ENCODE peak calls at places on chromosome 9, in five cellular contexts. G is CD4-positive, CD25-positive, alpha-beta regulatory T cell; N is psoas muscle; S is brain microvascular endothelial cell; C is left lung. X is an unnamed sample. For H3K36me3, the result is how much of the 10 kb centered on the place peaks cover.

GRCh38 chr9:137682431-137682991 is 63.7 kb downstream of the EHMT1 start:
- DNase-seq in G (no peak), N (no peak), S (no peak), C (no peak), X (no peak)

GRCh38 chr9:98315067-98315453 is 59.6 kb upstream of the TBC1D2 start:
- DNase-seq in G (no peak), N (no peak), S (no peak), C (no peak), X (no peak)

GRCh38 chr9:71098801-71099200 is 22.6 kb downstream of the TRPM3 start:
- DNase-seq in G (no peak), N (no peak), S (no peak), C (no peak), X (peak)

GRCh38 chr9:36401179-36401740 is 1.2 kb upstream of the RNF38 start:
- DNase-seq in G (no peak), N (no peak), S (peak), C (no peak), X (peak)

GRCh38 chr9:136174779-136175744 is 29.9 kb downstream of the LHX3 start:
- DNase-seq in G (no peak), N (no peak), S (no peak), C (peak), X (no peak)

GRCh38 chr9:14221558-14221957 is 92.4 kb downstream of the NFIB start:
- DNase-seq in G (no peak), N (no peak), S (peak), C (no peak), X (no peak)

GRCh38 chr9:114236391-114237138 is 81.2 kb downstream of the COL27A1 start:
- DNase-seq in G (no peak), N (no peak), S (no peak), C (no peak), X (no peak)

GRCh38 chr9:25742241-25742640 is 64.0 kb upstream of the TUSC1 start:
- DNase-seq in G (no peak), N (no peak), S (no peak), C (no peak), X (no peak)

GRCh38 chr9:83986223-83986622 is 5.6 kb downstream of the RMI1 start:
- DNase-seq in G (no peak), N (no peak), S (no peak), C (no peak), X (no peak)

GRCh38 chr9:114153761-114154596 is 1.4 kb upstream of the COL27A1 start:
- DNase-seq in G (no peak), N (no peak), S (no peak), C (no peak), X (peak)

GRCh38 chr9:100098241-100098886 is 436 bp downstream of the ERP44 start:
- DNase-seq in G (peak), N (peak), S (peak), C (peak), X (peak)

GRCh38 chr9:4839470-4839912 is 46.7 kb downstream of the RCL1 start:
- DNase-seq in G (no peak), N (no peak), S (peak), C (no peak), X (no peak)

GRCh38 chr9:134376386-134377142 is 50.3 kb downstream of the RXRA start:
- DNase-seq in G (no peak), N (peak), S (no peak), C (no peak), X (no peak)

GRCh38 chr9:89455356-89455824 is 42.5 kb downstream of the SEMA4D start:
- DNase-seq in G (no peak), N (no peak), S (no peak), C (no peak), X (no peak)

GRCh38 chr9:4828776-4829175 is 36.0 kb downstream of the RCL1 start:
- DNase-seq in G (no peak), N (no peak), S (no peak), C (no peak), X (no peak)

GRCh38 chr9:111759762-111760639 is 34.7 kb downstream of the SHOC1 start:
- DNase-seq in G (peak), N (no peak), S (peak), C (no peak), X (peak)

GRCh38 chr9:13267743-13268142 is 11.7 kb downstream of the MPDZ start:
- DNase-seq in G (no peak), N (no peak), S (peak), C (no peak), X (no peak)

GRCh38 chr9:116669296-116669695 is 17.8 kb upstream of the TRIM32 start:
- DNase-seq in G (no peak), N (no peak), S (no peak), C (no peak), X (no peak)

GRCh38 chr9:4303002-4303401 is 3.1 kb upstream of the GLIS3 start:
- DNase-seq in G (no peak), N (no peak), S (no peak), C (no peak), X (no peak)

GRCh38 chr9:89844535-89844934 is 239.7 kb downstream of the GADD45G start:
- DNase-seq in G (no peak), N (no peak), S (no peak), C (no peak), X (no peak)

GRCh38 chr9:98149422-98149821 is 30.4 kb upstream of the TRIM14 start:
- DNase-seq in G (no peak), N (no peak), S (no peak), C (no peak), X (no peak)

GRCh38 chr9:12424243-12424642 is 268.9 kb upstream of the TYRP1 start:
- DNase-seq in G (no peak), N (no peak), S (no peak), C (no peak), X (no peak)

GRCh38 chr9:88605500-88606172 is 70.7 kb downstream of the NXNL2 start:
- DNase-seq in G (no peak), N (no peak), S (no peak), C (no peak), X (peak)

GRCh38 chr9:114434878-114435311 is 47.1 kb upstream of the AKNA start:
- DNase-seq in G (no peak), N (no peak), S (peak), C (no peak), X (peak)

GRCh38 chr9:110575169-110575568 is 4.4 kb downstream of the SVEP1 start:
- DNase-seq in G (no peak), N (peak), S (no peak), C (no peak), X (no peak)

GRCh38 chr9:72633966-72634365 is 112.6 kb downstream of the TMC1 start:
- DNase-seq in G (no peak), N (no peak), S (peak), C (no peak), X (no peak)

GRCh38 chr9:20326516-20326915 is 295.8 kb downstream of the MLLT3 start:
- DNase-seq in G (no peak), N (no peak), S (no peak), C (no peak), X (no peak)

GRCh38 chr9:11092974-11093373 is 480.2 kb upstream of the PTPRD start:
- DNase-seq in G (no peak), N (no peak), S (no peak), C (no peak), X (no peak)

GRCh38 chr9:2228132-2228531 is 213.0 kb downstream of the SMARCA2 start:
- DNase-seq in G (no peak), N (no peak), S (no peak), C (no peak), X (no peak)

GRCh38 chr9:78605029-78605930 is 308.4 kb downstream of the PSAT1 start:
- DNase-seq in G (no peak), N (no peak), S (no peak), C (no peak), X (peak)

GRCh38 chr9:114677418-114677817 is 4.6 kb downstream of the TEX48 start:
- DNase-seq in G (no peak), N (no peak), S (peak), C (no peak), X (peak)

GRCh38 chr9:105681724-105682123 is 12.6 kb upstream of the TMEM38B start:
- DNase-seq in G (no peak), N (no peak), S (peak), C (no peak), X (no peak)

GRCh38 chr9:27545471-27545870 is 15.9 kb upstream of the MOB3B start:
- DNase-seq in G (no peak), N (no peak), S (no peak), C (no peak), X (no peak)

GRCh38 chr9:72911816-72912215 is 41.0 kb downstream of the ALDH1A1 start:
- DNase-seq in G (no peak), N (no peak), S (no peak), C (no peak), X (no peak)

GRCh38 chr9:41229408-41230401 is 40.6 kb upstream of the ZNG1F start:
- DNase-seq in G (no peak), N (no peak), S (no peak), C (peak), X (no peak)

GRCh38 chr9:16544842-16545241 is 325.6 kb downstream of the BNC2 start:
- DNase-seq in G (no peak), N (no peak), S (no peak), C (no peak), X (no peak)

GRCh38 chr9:133239533-133240090 is 30.6 kb upstream of the OBP2B start:
- DNase-seq in G (no peak), N (no peak), S (no peak), C (no peak), X (no peak)

GRCh38 chr9:133237271-133237731 is 28.3 kb upstream of the OBP2B start:
- DNase-seq in G (no peak), N (no peak), S (peak), C (no peak), X (no peak)

GRCh38 chr9:133238851-133239532 is 29.9 kb upstream of the OBP2B start:
- DNase-seq in G (peak), N (peak), S (peak), C (peak), X (peak)

GRCh38 chr9:133236291-133237071 is 27.4 kb upstream of the OBP2B start:
- DNase-seq in G (no peak), N (no peak), S (no peak), C (no peak), X (no peak)

GRCh38 chr9:133238272-133238850 is 29.3 kb upstream of the OBP2B start:
- DNase-seq in G (no peak), N (peak), S (peak), C (peak), X (peak)
- H3K4me3 ChIP-seq in G (no peak), N (peak), S (peak), C (peak), X (peak)

GRCh38 chr9:87602933-87603643 is 105.4 kb downstream of the DAPK1 start:
- DNase-seq in G (no peak), N (no peak), S (no peak), C (no peak), X (no peak)
- H3K27ac ChIP-seq in G (no peak), N (no peak), S (no peak), C (no peak), X (no peak)

DNA sequence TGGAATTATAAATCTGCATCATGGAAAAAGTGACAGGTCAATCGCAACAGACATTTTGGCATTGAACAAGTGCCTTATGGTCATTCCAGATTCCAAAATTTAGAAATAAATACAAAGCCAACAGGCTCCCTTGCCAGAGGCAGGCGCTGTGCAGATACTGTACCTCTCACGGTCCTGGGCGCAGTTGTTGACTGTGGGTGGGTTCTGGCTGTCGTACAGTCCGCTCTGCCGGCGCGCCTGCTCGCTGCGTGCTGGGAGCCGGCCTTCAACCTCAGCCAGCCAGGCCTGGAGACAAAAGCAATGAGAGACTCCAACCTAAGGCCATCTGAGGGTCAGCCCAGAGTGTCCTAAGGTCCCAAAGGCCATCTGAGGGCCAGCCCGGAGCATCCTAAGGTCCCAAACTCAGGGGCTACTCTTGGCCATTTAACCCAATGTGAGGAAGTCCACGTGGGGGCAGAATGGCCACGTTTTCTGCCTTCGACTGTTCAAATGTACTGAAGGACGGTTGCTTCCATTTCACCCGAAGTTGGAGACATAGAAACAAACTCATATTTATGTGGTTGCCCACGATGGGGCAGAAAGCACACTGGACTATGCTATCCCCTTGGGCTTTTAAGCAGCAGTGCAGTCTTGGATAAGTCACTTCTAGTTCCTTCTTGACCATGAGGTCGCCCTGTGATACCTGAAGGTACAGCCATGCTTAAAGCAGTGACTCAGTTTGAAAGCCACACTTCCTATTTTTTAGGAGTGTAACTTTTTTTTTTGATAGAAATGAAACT is 65.2 kb downstream of the USP20 start:
- DNase-seq in G (no peak), N (no peak), S (no peak), C (no peak), X (no peak)
- H3K36me3 ChIP-seq in G (half or more), N (half or more), S (under half), C (half or more), X (under half)

GRCh38 chr9:76691761-76692313 is 72.4 kb upstream of the PCA3 start:
- DNase-seq in G (no peak), N (no peak), S (no peak), C (no peak), X (peak)
- H3K4me3 ChIP-seq in G (peak), N (peak), S (peak), C (peak), X (peak)

GRCh38 chr9:126515873-126516505 is 97.7 kb upstream of the LMX1B start:
- DNase-seq in G (no peak), N (no peak), S (no peak), C (peak), X (no peak)

GRCh38 chr9:126516561-126516935 is 97.2 kb upstream of the LMX1B start:
- DNase-seq in G (no peak), N (no peak), S (no peak), C (no peak), X (no peak)

GRCh38 chr9:126514037-126514821 is 99.5 kb upstream of the LMX1B start:
- DNase-seq in G (peak), N (peak), S (peak), C (peak), X (peak)

GRCh38 chr9:126513159-126514036 is 100.3 kb upstream of the LMX1B start:
- DNase-seq in G (no peak), N (no peak), S (no peak), C (peak), X (no peak)

DNA sequence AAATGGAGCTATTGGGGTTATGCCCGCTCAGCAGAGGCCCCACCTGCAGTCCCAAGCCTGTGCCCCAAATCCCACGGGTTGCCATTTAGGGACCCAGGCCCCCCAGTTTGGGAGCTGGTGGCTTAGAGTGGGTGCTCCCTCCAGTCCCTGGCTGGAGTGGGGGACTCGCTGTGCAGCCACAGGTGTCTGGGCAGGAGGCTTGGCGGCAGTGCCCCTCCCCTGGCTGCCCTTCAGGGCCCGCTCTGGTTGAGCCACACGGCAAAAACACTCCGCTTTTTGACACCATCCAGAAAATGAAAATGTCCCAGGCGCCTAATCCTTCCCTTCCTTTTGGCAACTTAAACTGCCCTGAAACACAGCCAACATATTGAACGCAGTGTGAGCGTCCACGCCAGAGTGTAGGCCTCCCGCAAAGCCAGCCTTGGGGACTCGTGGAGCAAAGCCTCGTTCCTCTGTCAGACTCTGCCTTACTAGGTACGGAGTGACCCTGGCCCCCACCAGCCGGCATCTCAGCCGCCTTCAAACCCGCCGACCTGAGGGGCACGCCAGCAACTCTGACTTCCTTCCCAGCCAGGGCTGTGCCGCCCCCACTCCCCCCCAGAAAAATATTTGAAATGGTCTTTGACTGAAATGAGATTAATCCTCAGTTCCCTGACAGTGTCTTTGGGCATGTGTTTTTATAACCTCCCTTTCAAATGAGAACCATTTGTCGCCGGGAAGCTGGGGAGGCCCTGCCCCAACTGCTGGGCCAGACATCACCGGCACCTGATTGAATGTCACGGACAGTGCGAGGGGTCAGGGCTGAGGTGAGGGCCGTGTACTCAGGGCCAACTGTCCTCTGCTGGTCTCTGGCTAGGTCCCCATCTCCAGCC is 98.5 kb upstream of the LMX1B start:
- DNase-seq in G (no peak), N (no peak), S (no peak), C (peak), X (no peak)
- H3K27ac ChIP-seq in G (no peak), N (no peak), S (no peak), C (no peak), X (no peak)

DNA sequence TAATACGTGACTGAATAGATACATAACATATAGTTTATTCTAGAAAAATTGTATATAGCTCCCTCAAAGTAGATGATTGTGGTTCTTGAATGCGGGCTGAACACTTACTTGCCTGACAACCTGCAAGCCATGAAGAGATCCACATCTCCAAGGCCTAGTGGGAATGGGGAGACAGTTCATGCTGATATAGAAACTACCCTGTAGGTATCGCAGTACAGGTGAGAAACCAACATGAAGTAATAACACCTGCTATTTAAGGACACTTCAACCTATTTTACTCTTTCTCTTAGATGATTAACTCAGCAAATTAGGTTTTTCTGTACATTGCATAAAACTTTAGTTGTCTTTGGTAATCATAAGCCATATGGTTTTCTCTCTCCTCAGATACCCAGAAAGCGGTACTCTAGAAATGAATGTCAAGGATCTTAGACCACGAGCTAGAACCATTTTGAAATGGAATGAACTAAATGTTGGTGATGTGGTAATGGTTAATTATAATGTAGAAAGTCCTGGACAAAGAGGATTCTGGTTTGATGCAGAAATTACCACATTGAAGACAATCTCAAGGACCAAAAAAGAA is 47.3 kb downstream of the UHRF2 start:
- DNase-seq in G (no peak), N (no peak), S (no peak), C (no peak), X (no peak)
- H3K36me3 ChIP-seq in G (under half), N (under half), S (under half), C (under half), X (under half)

GRCh38 chr9:96852676-96853075 is 1.6 kb downstream of the ZNF782 start:
- DNase-seq in G (no peak), N (no peak), S (no peak), C (no peak), X (no peak)
- H3K4me3 ChIP-seq in G (peak), N (peak), S (no peak), C (peak), X (no peak)

GRCh38 chr9:92377904-92378303 is 26.5 kb downstream of the OGN start:
- DNase-seq in G (no peak), N (no peak), S (no peak), C (no peak), X (peak)

GRCh38 chr9:92384373-92384772 is 20.0 kb downstream of the OGN start:
- DNase-seq in G (no peak), N (no peak), S (no peak), C (no peak), X (no peak)

GRCh38 chr9:92373167-92373566 is 31.2 kb downstream of the OGN start:
- DNase-seq in G (no peak), N (no peak), S (no peak), C (no peak), X (no peak)

GRCh38 chr9:92381780-92382179 is 22.6 kb downstream of the OGN start:
- DNase-seq in G (no peak), N (no peak), S (no peak), C (no peak), X (no peak)

DNA sequence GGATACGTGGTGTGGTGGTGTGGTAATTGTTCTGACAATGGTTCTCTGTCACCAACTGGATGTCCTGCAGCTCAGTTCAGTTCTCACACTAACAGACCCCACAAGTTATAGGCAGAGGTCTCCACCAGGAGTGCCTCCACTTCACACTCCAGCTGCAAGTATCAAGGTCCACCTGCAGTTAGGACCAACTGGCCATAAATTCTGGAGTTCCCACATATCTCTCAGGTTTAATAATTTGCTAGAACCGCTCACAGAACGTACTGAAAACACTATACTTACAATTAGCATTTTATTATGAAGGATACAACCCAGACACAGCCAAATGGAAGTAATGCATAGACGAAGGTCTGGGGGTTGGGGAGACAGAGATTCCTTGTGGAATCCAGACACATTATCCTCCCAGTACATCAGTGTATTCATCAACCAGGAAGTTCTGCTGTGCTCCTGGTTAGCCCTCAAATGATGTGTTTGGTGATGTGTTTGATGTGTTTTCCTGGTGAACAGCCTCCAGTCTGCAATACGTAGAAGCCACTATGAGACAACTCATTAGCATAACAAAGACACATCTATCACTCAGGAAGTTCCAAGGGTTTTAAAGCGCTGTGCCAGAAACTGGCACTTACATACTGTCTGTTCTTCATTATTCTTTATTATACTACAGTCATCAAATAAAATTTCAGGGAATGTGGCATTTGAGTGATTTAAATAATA is 25.4 kb downstream of the OGN start:
- DNase-seq in G (no peak), N (no peak), S (peak), C (no peak), X (no peak)
- H3K27ac ChIP-seq in G (no peak), N (no peak), S (no peak), C (no peak), X (no peak)

GRCh38 chr9:121349009-121349408 is 21.0 kb downstream of the STOM start:
- DNase-seq in G (no peak), N (no peak), S (no peak), C (no peak), X (no peak)
- H3K36me3 ChIP-seq in G (under half), N (half or more), S (under half), C (half or more), X (under half)

X was measured in cardiac muscle cell.